ENCODE peak calls at places on chromosomes 7 and 10, in six cellular contexts. E is IMR-90, A is neuronal stem cell, R is mesendoderm, F is trophoblast cell, W is H1. M is an unnamed sample.
A peak's percentile ranks its signal among the peaks of the same experiment; 100 is the strongest.

GRCh38 chr10:929965-930364 is 1.5 kb downstream of the LARP4B start:
- DNase-seq in E (no peak), A (no peak), R (no peak), F (no peak), W (no peak), M (peak; percentile 14)

GRCh38 chr10:29328988-29329387 is 40.1 kb downstream of the LYZL1 start:
- DNase-seq in E (peak; percentile 64), A (no peak), R (peak; percentile 62), F (peak; percentile 42), W (no peak), M (peak; percentile 15)

GRCh38 chr10:16777473-16778370 is 39.5 kb downstream of the RSU1 start:
- DNase-seq in E (peak; percentile 63), A (peak; percentile 64), R (peak; percentile 64), F (no peak), W (no peak), M (peak; percentile 64)

GRCh38 chr10:112949128-112949823 is 771 bp upstream of the TCF7L2 start:
- DNase-seq in E (peak; percentile 37), A (no peak), R (no peak), F (no peak), W (no peak), M (peak; percentile 62)

GRCh38 chr10:46267132-46267985 is 19.4 kb upstream of the ANTXRL start:
- DNase-seq in E (no peak), A (no peak), R (no peak), F (no peak), W (no peak), M (no peak)

GRCh38 chr7:141701489-141702046 is 398 bp downstream of the DENND11 start:
- DNase-seq in E (no peak), A (peak; percentile 30), R (peak; percentile 76), F (no peak), W (no peak), M (peak; percentile 59)

GRCh38 chr7:14195896-14196295 is 206.4 kb upstream of the ETV1 start:
- DNase-seq in E (no peak), A (no peak), R (no peak), F (no peak), W (no peak), M (no peak)

GRCh38 chr10:7955446-7955845 is 99.0 kb upstream of the GATA3 start:
- DNase-seq in E (no peak), A (no peak), R (no peak), F (no peak), W (no peak), M (no peak)

GRCh38 chr7:64685741-64686140 is 19.8 kb downstream of the ZNF107 start:
- DNase-seq in E (no peak), A (no peak), R (no peak), F (peak; percentile 79), W (no peak), M (no peak)

GRCh38 chr10:35300063-35300699 is 36.1 kb upstream of the CCNY start:
- DNase-seq in E (peak; percentile 43), A (no peak), R (peak; percentile 43), F (peak; percentile 14), W (peak; percentile 5), M (peak; percentile 22)

GRCh38 chr7:134945711-134946110 is 40.6 kb upstream of the AGBL3 start:
- DNase-seq in E (no peak), A (no peak), R (no peak), F (no peak), W (no peak), M (no peak)

GRCh38 chr10:110212119-110213006 is 5.0 kb downstream of the MXI1 start:
- DNase-seq in E (no peak), A (no peak), R (no peak), F (no peak), W (no peak), M (no peak)

GRCh38 chr7:158849553-158850389 is 6.6 kb upstream of the DYNC2I1 start:
- DNase-seq in E (no peak), A (no peak), R (no peak), F (no peak), W (no peak), M (no peak)

GRCh38 chr7:27237735-27238334 is 4.8 kb upstream of the EVX1 start:
- DNase-seq in E (peak; percentile 5), A (no peak), R (peak; percentile 83), F (no peak), W (no peak), M (peak; percentile 27)

GRCh38 chr10:68625316-68625921 is 65.3 kb downstream of the TET1 start:
- DNase-seq in E (no peak), A (no peak), R (no peak), F (no peak), W (no peak), M (no peak)

GRCh38 chr7:45176886-45177731 is 19.5 kb downstream of the RAMP3 start:
- DNase-seq in E (no peak), A (no peak), R (no peak), F (no peak), W (no peak), M (no peak)

GRCh38 chr10:46549171-46550075 is 7.0 kb downstream of the GPRIN2 start:
- DNase-seq in E (no peak), A (no peak), R (no peak), F (no peak), W (no peak), M (no peak)

GRCh38 chr7:143237363-143237762 is 15.5 kb downstream of the TAS2R40 start:
- DNase-seq in E (no peak), A (no peak), R (no peak), F (no peak), W (no peak), M (no peak)

GRCh38 chr7:11620406-11620805 is 211.6 kb downstream of the THSD7A start:
- DNase-seq in E (no peak), A (no peak), R (no peak), F (no peak), W (no peak), M (no peak)

GRCh38 chr10:97025613-97026242 is 160.0 kb downstream of the SLIT1 start:
- DNase-seq in E (peak; percentile 40), A (peak; percentile 60), R (peak; percentile 74), F (peak; percentile 55), W (no peak), M (peak; percentile 49)

GRCh38 chr7:87154166-87154565 is 1.9 kb downstream of the DMTF1 start:
- DNase-seq in E (no peak), A (no peak), R (no peak), F (no peak), W (no peak), M (no peak)

GRCh38 chr7:87151002-87151505 is 1.2 kb upstream of the DMTF1 start:
- DNase-seq in E (no peak), A (no peak), R (no peak), F (no peak), W (no peak), M (no peak)

GRCh38 chr7:87152897-87153641 is 816 bp downstream of the DMTF1 start:
- DNase-seq in E (peak; percentile 17), A (no peak), R (peak; percentile 40), F (peak; percentile 37), W (no peak), M (peak; percentile 47)

GRCh38 chr7:87151701-87152111 is 547 bp upstream of the DMTF1 start:
- DNase-seq in E (no peak), A (no peak), R (no peak), F (no peak), W (no peak), M (no peak)

DNA sequence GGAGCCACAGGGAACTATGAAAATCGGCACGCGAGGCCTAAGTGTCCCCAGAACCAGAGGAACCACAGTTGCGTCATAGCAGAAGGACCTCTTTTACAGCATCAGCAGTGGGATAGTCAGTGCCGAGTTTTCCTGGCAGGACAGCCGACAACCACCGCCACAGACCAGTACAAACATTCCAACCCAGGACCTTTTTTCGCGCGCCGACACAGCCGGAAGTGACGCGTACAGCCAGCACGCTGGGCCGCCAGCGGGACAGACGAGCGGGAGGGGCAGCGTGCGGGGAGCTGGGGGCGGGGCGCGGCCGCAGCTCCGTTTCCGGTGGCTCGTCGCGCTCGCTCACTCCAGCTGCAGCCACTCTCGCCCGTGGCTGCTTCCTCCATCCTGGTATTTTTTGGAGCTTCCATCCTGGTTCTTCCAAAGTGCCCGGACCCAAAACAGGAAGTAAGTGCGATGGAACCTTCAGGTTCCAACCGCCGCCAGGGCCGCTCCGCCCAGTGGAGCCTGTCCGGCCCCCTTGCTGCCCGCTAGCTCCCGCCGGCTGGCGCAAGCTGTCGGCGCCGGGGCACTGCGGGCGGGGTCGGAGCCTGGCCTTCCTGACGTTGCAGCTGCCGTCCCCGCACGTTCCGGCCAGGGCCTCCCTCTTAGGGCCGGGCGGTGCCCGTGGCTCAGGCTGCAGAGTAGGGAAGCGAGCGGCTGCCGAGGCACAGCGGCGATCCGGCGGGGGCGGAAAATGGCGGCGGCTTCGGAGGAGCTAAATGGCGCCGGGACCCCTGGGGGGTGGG is at the start of gene DMTF1:
- DNase-seq in E (peak; percentile 93), A (peak; percentile 89), R (peak; percentile 98), F (peak; percentile 96), W (peak; percentile 78), M (peak; percentile 97)
- H2BK5ac ChIP-seq in E (peak within 1 kb of the TSS; percentile 93), A (peak within 1 kb of the TSS; percentile 88), R (peak within 1 kb of the TSS; percentile 96), F (peak within 1 kb of the TSS; percentile 94), W (peak within 1 kb of the TSS; percentile 99), M (peak within 1 kb of the TSS; percentile 90)

DNA sequence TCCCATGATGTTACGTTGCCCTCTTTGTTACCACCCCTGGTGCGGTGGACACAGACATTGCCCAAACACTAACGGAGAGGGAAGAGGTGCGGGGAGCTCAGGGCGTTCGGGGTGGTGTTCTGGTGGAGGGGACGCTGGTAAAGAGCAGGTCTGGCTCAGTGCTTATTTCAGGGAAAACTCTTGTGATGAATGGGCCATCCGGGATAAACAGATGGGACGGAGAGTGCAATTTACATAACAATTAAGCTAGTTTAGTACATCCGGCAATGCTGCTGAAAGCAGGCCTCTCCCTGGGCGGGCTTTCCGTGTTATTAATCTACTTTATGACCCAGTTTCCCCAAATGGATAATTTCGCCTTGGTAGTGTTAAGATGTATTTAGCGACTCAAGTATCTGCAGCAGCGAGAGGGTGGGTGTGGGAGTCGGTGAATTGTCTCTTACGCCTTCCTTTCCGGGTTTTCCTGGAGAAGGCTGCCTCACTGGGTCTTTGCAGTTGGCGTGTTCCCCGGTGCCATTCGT is 25.1 kb downstream of the FOXK1 start:
- DNase-seq in E (no peak), A (peak; percentile 43), R (peak; percentile 86), F (no peak), W (peak; percentile 41), M (peak; percentile 81)
- H2AK5ac ChIP-seq in E (peak overlapping the region; percentile 81), A (no peak overlapping the region), R (no peak overlapping the region), F (no peak overlapping the region), W (peak overlapping the region; percentile 97), M (peak overlapping the region; percentile 13)

DNA sequence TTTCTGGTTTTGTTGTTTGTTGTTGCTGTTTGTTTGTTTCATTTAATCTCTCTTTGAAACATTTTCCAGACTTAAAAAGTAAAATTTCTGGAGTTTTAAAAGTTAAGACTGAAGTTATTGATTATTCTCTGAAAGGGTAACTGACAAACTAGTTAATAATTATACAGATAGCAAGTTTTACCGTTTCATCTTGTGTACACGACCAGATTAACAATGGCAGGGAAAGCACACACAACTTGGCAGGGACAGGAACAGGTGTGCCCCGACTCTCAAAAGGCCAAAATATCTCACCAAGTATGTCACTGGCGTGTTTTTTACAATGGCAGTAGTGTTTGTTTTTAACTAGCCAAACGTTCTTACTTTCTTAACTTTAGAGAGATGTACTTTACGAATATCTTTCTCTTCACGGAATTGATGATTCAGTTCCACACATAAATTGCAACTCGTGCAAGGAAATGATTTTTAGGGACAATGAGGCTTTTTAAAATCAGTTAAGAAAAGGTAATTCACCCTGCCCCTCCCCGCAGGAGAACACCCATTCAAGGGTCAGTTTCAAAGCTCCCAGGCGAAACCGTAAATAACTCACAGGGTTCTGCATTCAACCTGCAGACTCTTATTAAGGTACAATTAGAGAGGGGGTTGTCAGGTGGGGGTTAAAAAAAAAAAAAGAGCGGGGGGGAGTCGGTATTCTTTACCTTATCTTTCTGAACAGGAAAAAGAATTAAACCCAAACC is 3.5 kb downstream of the CTBP2 start:
- DNase-seq in E (no peak), A (no peak), R (no peak), F (no peak), W (no peak), M (no peak)
- H3K4me3 ChIP-seq in E (no peak overlapping the region), A (peak overlapping the region; percentile 84), R (no peak overlapping the region), F (no peak overlapping the region), W (peak overlapping the region; percentile 87), M (peak overlapping the region; percentile 85)

GRCh38 chr7:137727413-137727812 is 119.4 kb downstream of the DGKI start:
- DNase-seq in E (peak; percentile 25), A (no peak), R (no peak), F (no peak), W (no peak), M (no peak)
- H2BK5ac ChIP-seq in E (no peak overlapping the region), A (no peak overlapping the region), R (no peak overlapping the region), F (no peak overlapping the region), W (no peak overlapping the region), M (no peak overlapping the region)

M was measured in mesenchymal stem cell.